ENCODE peak calls at places on chromosome 13, in ten cellular contexts. One of them, this sample, is unnamed.
A peak's percentile ranks its signal among the peaks of the same experiment; 100 is the strongest.

GRCh38 chr13:49441846-49442245 is 2.0 kb downstream of the CAB39L start:
- DNase-seq in mesenchymal stem cell: peak; percentile 40
- DNase-seq in ascending aorta: no peak
- DNase-seq in heart right ventricle: no peak
- DNase-seq in mammary epithelial cell: no peak
- DNase-seq in stomach: no peak
- DNase-seq in neural progenitor cell: no peak
- DNase-seq in cardiac fibroblast: peak; percentile 18
- DNase-seq in breast epithelium: no peak
- DNase-seq in HCT116: no peak
- DNase-seq in this sample: peak; percentile 53

GRCh38 chr13:47826481-47826880 is 174.6 kb downstream of the SUCLA2 start:
- DNase-seq in mesenchymal stem cell: peak; percentile 66
- DNase-seq in ascending aorta: no peak
- DNase-seq in heart right ventricle: no peak
- DNase-seq in mammary epithelial cell: no peak
- DNase-seq in stomach: no peak
- DNase-seq in neural progenitor cell: no peak
- DNase-seq in cardiac fibroblast: peak; percentile 81
- DNase-seq in breast epithelium: no peak
- DNase-seq in HCT116: no peak
- DNase-seq in this sample: no peak

GRCh38 chr13:95535243-95535642 is 17.3 kb upstream of the CLDN10 start:
- DNase-seq in mesenchymal stem cell: peak; percentile 26
- DNase-seq in ascending aorta: no peak
- DNase-seq in heart right ventricle: no peak
- DNase-seq in mammary epithelial cell: peak; percentile 94
- DNase-seq in stomach: no peak
- DNase-seq in neural progenitor cell: no peak
- DNase-seq in cardiac fibroblast: peak; percentile 21
- DNase-seq in breast epithelium: no peak
- DNase-seq in HCT116: peak; percentile 77
- DNase-seq in this sample: peak; percentile 99

GRCh38 chr13:74046461-74046860 is 87.7 kb downstream of the KLF12 start:
- DNase-seq in mesenchymal stem cell: peak; percentile 18
- DNase-seq in ascending aorta: no peak
- DNase-seq in heart right ventricle: no peak
- DNase-seq in mammary epithelial cell: no peak
- DNase-seq in stomach: no peak
- DNase-seq in neural progenitor cell: no peak
- DNase-seq in cardiac fibroblast: no peak
- DNase-seq in breast epithelium: no peak
- DNase-seq in HCT116: no peak
- DNase-seq in this sample: no peak

GRCh38 chr13:48334534-48335127 is 31.1 kb downstream of the RB1 start:
- DNase-seq in mesenchymal stem cell: peak; percentile 49
- DNase-seq in ascending aorta: no peak
- DNase-seq in heart right ventricle: no peak
- DNase-seq in mammary epithelial cell: peak; percentile 17
- DNase-seq in stomach: no peak
- DNase-seq in neural progenitor cell: peak; percentile 31
- DNase-seq in cardiac fibroblast: peak; percentile 62
- DNase-seq in breast epithelium: no peak
- DNase-seq in HCT116: peak; percentile 19
- DNase-seq in this sample: peak; percentile 60

GRCh38 chr13:93146584-93147292 is 79.9 kb upstream of the GPC6 start:
- DNase-seq in mesenchymal stem cell: peak; percentile 56
- DNase-seq in ascending aorta: no peak
- DNase-seq in heart right ventricle: no peak
- DNase-seq in mammary epithelial cell: peak; percentile 74
- DNase-seq in stomach: no peak
- DNase-seq in neural progenitor cell: no peak
- DNase-seq in cardiac fibroblast: peak; percentile 80
- DNase-seq in breast epithelium: no peak
- DNase-seq in HCT116: no peak
- DNase-seq in this sample: peak; percentile 22

GRCh38 chr13:52085416-52085815 is 43.5 kb downstream of the NEK5 start:
- DNase-seq in mesenchymal stem cell: peak; percentile 80
- DNase-seq in ascending aorta: no peak
- DNase-seq in heart right ventricle: no peak
- DNase-seq in mammary epithelial cell: peak; percentile 70
- DNase-seq in stomach: no peak
- DNase-seq in neural progenitor cell: no peak
- DNase-seq in cardiac fibroblast: peak; percentile 51
- DNase-seq in breast epithelium: no peak
- DNase-seq in HCT116: no peak
- DNase-seq in this sample: peak; percentile 68

GRCh38 chr13:67549331-67549730 is 319.2 kb upstream of the PCDH9 start:
- DNase-seq in mesenchymal stem cell: peak; percentile 85
- DNase-seq in ascending aorta: no peak
- DNase-seq in heart right ventricle: no peak
- DNase-seq in mammary epithelial cell: peak; percentile 34
- DNase-seq in stomach: no peak
- DNase-seq in neural progenitor cell: no peak
- DNase-seq in cardiac fibroblast: peak; percentile 23
- DNase-seq in breast epithelium: no peak
- DNase-seq in HCT116: no peak
- DNase-seq in this sample: peak; percentile 3

GRCh38 chr13:36685912-36686311 is 12.1 kb downstream of the SERTM1 start:
- DNase-seq in mesenchymal stem cell: no peak
- DNase-seq in ascending aorta: no peak
- DNase-seq in heart right ventricle: no peak
- DNase-seq in mammary epithelial cell: peak; percentile 47
- DNase-seq in stomach: no peak
- DNase-seq in neural progenitor cell: no peak
- DNase-seq in cardiac fibroblast: no peak
- DNase-seq in breast epithelium: no peak
- DNase-seq in HCT116: no peak
- DNase-seq in this sample: peak; percentile 56

GRCh38 chr13:37595162-37595561 is 3.4 kb downstream of the POSTN start:
- DNase-seq in mesenchymal stem cell: peak; percentile 54
- DNase-seq in ascending aorta: no peak
- DNase-seq in heart right ventricle: no peak
- DNase-seq in mammary epithelial cell: peak; percentile 45
- DNase-seq in stomach: no peak
- DNase-seq in neural progenitor cell: no peak
- DNase-seq in cardiac fibroblast: peak; percentile 79
- DNase-seq in breast epithelium: no peak
- DNase-seq in HCT116: no peak
- DNase-seq in this sample: peak; percentile 56

GRCh38 chr13:79780240-79780639 is 299.3 kb downstream of the NDFIP2 start:
- DNase-seq in mesenchymal stem cell: peak; percentile 51
- DNase-seq in ascending aorta: no peak
- DNase-seq in heart right ventricle: no peak
- DNase-seq in mammary epithelial cell: peak; percentile 49
- DNase-seq in stomach: no peak
- DNase-seq in neural progenitor cell: peak; percentile 4
- DNase-seq in cardiac fibroblast: peak; percentile 32
- DNase-seq in breast epithelium: no peak
- DNase-seq in HCT116: no peak
- DNase-seq in this sample: peak; percentile 27

GRCh38 chr13:25114220-25114619 is 18.3 kb downstream of the PABPC3 start:
- DNase-seq in mesenchymal stem cell: peak; percentile 64
- DNase-seq in ascending aorta: no peak
- DNase-seq in heart right ventricle: peak; percentile 48
- DNase-seq in mammary epithelial cell: peak; percentile 75
- DNase-seq in stomach: peak; percentile 71
- DNase-seq in neural progenitor cell: peak; percentile 83
- DNase-seq in cardiac fibroblast: peak; percentile 79
- DNase-seq in breast epithelium: peak; percentile 72
- DNase-seq in HCT116: peak; percentile 59
- DNase-seq in this sample: peak; percentile 80

GRCh38 chr13:60267498-60268202 is 103.9 kb upstream of the DIAPH3 start:
- DNase-seq in mesenchymal stem cell: peak; percentile 3
- DNase-seq in ascending aorta: no peak
- DNase-seq in heart right ventricle: no peak
- DNase-seq in mammary epithelial cell: no peak
- DNase-seq in stomach: no peak
- DNase-seq in neural progenitor cell: peak; percentile 40
- DNase-seq in cardiac fibroblast: peak; percentile 1
- DNase-seq in breast epithelium: no peak
- DNase-seq in HCT116: no peak
- DNase-seq in this sample: no peak

GRCh38 chr13:21282065-21282464 is 105.6 kb downstream of the MRPL57 start:
- DNase-seq in mesenchymal stem cell: no peak
- DNase-seq in ascending aorta: no peak
- DNase-seq in heart right ventricle: no peak
- DNase-seq in mammary epithelial cell: no peak
- DNase-seq in stomach: no peak
- DNase-seq in neural progenitor cell: no peak
- DNase-seq in cardiac fibroblast: no peak
- DNase-seq in breast epithelium: no peak
- DNase-seq in HCT116: no peak
- DNase-seq in this sample: no peak

GRCh38 chr13:62387642-62388041 is 972.0 kb upstream of the PCDH20 start:
- DNase-seq in mesenchymal stem cell: peak; percentile 6
- DNase-seq in ascending aorta: no peak
- DNase-seq in heart right ventricle: no peak
- DNase-seq in mammary epithelial cell: no peak
- DNase-seq in stomach: no peak
- DNase-seq in neural progenitor cell: peak; percentile 24
- DNase-seq in cardiac fibroblast: peak; percentile 1
- DNase-seq in breast epithelium: no peak
- DNase-seq in HCT116: peak; percentile 2
- DNase-seq in this sample: no peak

GRCh38 chr13:80237646-80238045 is 103.3 kb downstream of the SPRY2 start:
- DNase-seq in mesenchymal stem cell: peak; percentile 47
- DNase-seq in ascending aorta: no peak
- DNase-seq in heart right ventricle: no peak
- DNase-seq in mammary epithelial cell: no peak
- DNase-seq in stomach: no peak
- DNase-seq in neural progenitor cell: no peak
- DNase-seq in cardiac fibroblast: no peak
- DNase-seq in breast epithelium: no peak
- DNase-seq in HCT116: no peak
- DNase-seq in this sample: no peak

GRCh38 chr13:110305949-110306339 is 1.0 kb downstream of the COL4A1 start:
- DNase-seq in mesenchymal stem cell: peak; percentile 40
- DNase-seq in ascending aorta: no peak
- DNase-seq in heart right ventricle: no peak
- DNase-seq in mammary epithelial cell: no peak
- DNase-seq in stomach: no peak
- DNase-seq in neural progenitor cell: no peak
- DNase-seq in cardiac fibroblast: peak; percentile 60
- DNase-seq in breast epithelium: no peak
- DNase-seq in HCT116: no peak
- DNase-seq in this sample: no peak

GRCh38 chr13:96338030-96338429 is 248.1 kb downstream of the HS6ST3 start:
- DNase-seq in mesenchymal stem cell: no peak
- DNase-seq in ascending aorta: no peak
- DNase-seq in heart right ventricle: no peak
- DNase-seq in mammary epithelial cell: no peak
- DNase-seq in stomach: no peak
- DNase-seq in neural progenitor cell: no peak
- DNase-seq in cardiac fibroblast: no peak
- DNase-seq in breast epithelium: no peak
- DNase-seq in HCT116: no peak
- DNase-seq in this sample: no peak

DNA sequence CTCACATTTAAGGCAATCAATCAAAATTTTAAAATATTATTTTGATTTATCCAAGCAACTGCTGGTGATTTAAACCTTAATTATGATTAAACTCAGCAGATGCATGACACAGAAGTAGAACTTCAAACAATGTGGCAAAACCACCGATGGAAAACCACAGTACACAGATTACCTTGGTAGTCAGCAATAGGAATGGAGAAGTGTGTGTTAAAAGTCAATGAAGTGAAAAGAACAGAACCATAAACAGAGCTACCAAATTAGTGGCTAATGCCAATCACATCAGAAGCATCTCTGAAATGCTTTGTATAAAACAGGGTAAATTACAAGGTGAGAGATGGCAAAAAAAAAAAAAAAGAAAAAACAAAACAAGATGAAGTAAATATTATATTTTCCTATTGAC is 31.2 kb downstream of the KATNAL1 start:
- DNase-seq in mesenchymal stem cell: no peak
- DNase-seq in ascending aorta: no peak
- DNase-seq in heart right ventricle: no peak
- DNase-seq in mammary epithelial cell: no peak
- DNase-seq in stomach: no peak
- DNase-seq in neural progenitor cell: no peak
- DNase-seq in cardiac fibroblast: no peak
- DNase-seq in breast epithelium: no peak
- DNase-seq in HCT116: no peak
- DNase-seq in this sample: no peak
- H3K4me3 ChIP-seq in mesenchymal stem cell: no peak overlapping the region
- H3K4me3 ChIP-seq in ascending aorta: no peak overlapping the region
- H3K4me3 ChIP-seq in heart right ventricle: no peak overlapping the region
- H3K4me3 ChIP-seq in mammary epithelial cell: no peak overlapping the region
- H3K4me3 ChIP-seq in stomach: no peak overlapping the region
- H3K4me3 ChIP-seq in neural progenitor cell: no peak overlapping the region
- H3K4me3 ChIP-seq in cardiac fibroblast: no peak overlapping the region
- H3K4me3 ChIP-seq in breast epithelium: no peak overlapping the region
- H3K4me3 ChIP-seq in HCT116: no peak overlapping the region
- H3K4me3 ChIP-seq in this sample: no peak overlapping the region

DNA sequence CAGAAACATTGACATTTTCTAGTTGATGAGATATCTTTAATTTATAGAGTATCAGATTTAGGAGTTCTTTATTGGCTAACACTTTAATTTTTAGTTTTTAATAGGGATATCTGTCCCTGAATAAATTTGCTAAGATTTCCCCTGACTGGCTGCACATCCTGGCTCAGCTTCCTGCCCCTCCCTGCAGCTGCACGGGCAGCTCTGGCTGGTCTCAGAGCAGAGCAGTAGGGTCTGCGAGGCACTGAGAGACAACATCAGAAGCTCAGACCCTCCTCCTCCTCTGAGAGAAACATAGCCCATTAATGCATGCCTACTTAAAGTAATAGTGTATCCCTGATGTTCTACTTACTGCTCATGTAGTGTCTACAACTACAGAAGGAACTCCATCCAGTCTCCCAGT is 139.2 kb downstream of the TNFSF13B start:
- DNase-seq in mesenchymal stem cell: no peak
- DNase-seq in ascending aorta: no peak
- DNase-seq in heart right ventricle: no peak
- DNase-seq in mammary epithelial cell: no peak
- DNase-seq in stomach: no peak
- DNase-seq in neural progenitor cell: no peak
- DNase-seq in cardiac fibroblast: no peak
- DNase-seq in breast epithelium: no peak
- DNase-seq in HCT116: no peak
- DNase-seq in this sample: no peak
- H3K4me3 ChIP-seq in mesenchymal stem cell: no peak overlapping the region
- H3K4me3 ChIP-seq in ascending aorta: no peak overlapping the region
- H3K4me3 ChIP-seq in heart right ventricle: no peak overlapping the region
- H3K4me3 ChIP-seq in mammary epithelial cell: no peak overlapping the region
- H3K4me3 ChIP-seq in stomach: no peak overlapping the region
- H3K4me3 ChIP-seq in neural progenitor cell: no peak overlapping the region
- H3K4me3 ChIP-seq in cardiac fibroblast: no peak overlapping the region
- H3K4me3 ChIP-seq in breast epithelium: no peak overlapping the region
- H3K4me3 ChIP-seq in HCT116: no peak overlapping the region
- H3K4me3 ChIP-seq in this sample: no peak overlapping the region

GRCh38 chr13:33284016-33284415 is 1.5 kb downstream of the STARD13 start:
- DNase-seq in mesenchymal stem cell: no peak
- DNase-seq in ascending aorta: no peak
- DNase-seq in heart right ventricle: no peak
- DNase-seq in mammary epithelial cell: no peak
- DNase-seq in stomach: no peak
- DNase-seq in neural progenitor cell: no peak
- DNase-seq in cardiac fibroblast: peak; percentile 69
- DNase-seq in breast epithelium: no peak
- DNase-seq in HCT116: no peak
- DNase-seq in this sample: no peak
- H3K4me3 ChIP-seq in mesenchymal stem cell: no peak overlapping the region
- H3K4me3 ChIP-seq in ascending aorta: peak overlapping the region; percentile 94
- H3K4me3 ChIP-seq in heart right ventricle: peak overlapping the region; percentile 61
- H3K4me3 ChIP-seq in mammary epithelial cell: peak overlapping the region; percentile 94
- H3K4me3 ChIP-seq in stomach: peak overlapping the region; percentile 45
- H3K4me3 ChIP-seq in neural progenitor cell: no peak overlapping the region
- H3K4me3 ChIP-seq in cardiac fibroblast: peak overlapping the region; percentile 81
- H3K4me3 ChIP-seq in breast epithelium: peak overlapping the region; percentile 65
- H3K4me3 ChIP-seq in HCT116: no peak overlapping the region
- H3K4me3 ChIP-seq in this sample: no peak overlapping the region

GRCh38 chr13:30673669-30674521 is 56.2 kb downstream of the USPL1 start:
- DNase-seq in mesenchymal stem cell: peak; percentile 83
- DNase-seq in ascending aorta: peak; percentile 79
- DNase-seq in heart right ventricle: peak; percentile 86
- DNase-seq in mammary epithelial cell: peak; percentile 81
- DNase-seq in stomach: peak; percentile 91
- DNase-seq in neural progenitor cell: peak; percentile 93
- DNase-seq in cardiac fibroblast: peak; percentile 86
- DNase-seq in breast epithelium: peak; percentile 82
- DNase-seq in HCT116: peak; percentile 59
- DNase-seq in this sample: peak; percentile 74
- H3K4me3 ChIP-seq in mesenchymal stem cell: peak overlapping the region; percentile 75
- H3K4me3 ChIP-seq in ascending aorta: peak overlapping the region; percentile 53
- H3K4me3 ChIP-seq in heart right ventricle: no peak overlapping the region
- H3K4me3 ChIP-seq in mammary epithelial cell: peak overlapping the region; percentile 56
- H3K4me3 ChIP-seq in stomach: peak overlapping the region; percentile 52
- H3K4me3 ChIP-seq in neural progenitor cell: peak overlapping the region; percentile 75
- H3K4me3 ChIP-seq in cardiac fibroblast: peak overlapping the region; percentile 56
- H3K4me3 ChIP-seq in breast epithelium: peak overlapping the region; percentile 63
- H3K4me3 ChIP-seq in HCT116: peak overlapping the region; percentile 13
- H3K4me3 ChIP-seq in this sample: peak overlapping the region; percentile 43